ENCODE peak calls at places on chromosome 2, in ten cellular contexts. E, U, G, R, Z, Q, J, N, W and O are unnamed samples.

GRCh38 chr2:158204741-158205165 is 103.1 kb downstream of the UPP2 start:
- DNase-seq in R (no peak), U (no peak), J (no peak), G (no peak), Q (no peak), W (no peak), N (no peak), Z (peak), E (no peak), O (no peak)

GRCh38 chr2:27920148-27920885 is 29.8 kb downstream of the BABAM2 start:
- DNase-seq in E (no peak), Z (peak), W (no peak), Q (no peak), R (no peak), G (no peak), N (peak), U (no peak), J (no peak), O (no peak)

GRCh38 chr2:229454934-229455631 is 184.0 kb upstream of the PID1 start:
- DNase-seq in E (no peak), Q (no peak), R (no peak), Z (peak), U (no peak), N (peak), W (no peak), G (no peak), J (no peak), O (no peak)

GRCh38 chr2:236847538-236848263 is 238.0 kb upstream of the COPS8 start:
- DNase-seq in G (no peak), J (no peak), Q (no peak), Z (no peak), N (no peak), R (no peak), U (no peak), W (no peak), E (no peak), O (no peak)

GRCh38 chr2:85770369-85770768 is 16.6 kb downstream of the ATOH8 start:
- DNase-seq in W (no peak), N (no peak), G (no peak), U (no peak), J (no peak), Z (peak), R (no peak), Q (peak), E (no peak), O (no peak)

GRCh38 chr2:182410120-182410519 is 16.7 kb downstream of the PDE1A start:
- DNase-seq in Z (no peak), W (no peak), N (no peak), J (no peak), G (no peak), Q (no peak), R (no peak), E (no peak), U (no peak), O (no peak)

GRCh38 chr2:12320027-12320734 is 396.6 kb upstream of the TRIB2 start:
- DNase-seq in E (no peak), Q (no peak), W (no peak), N (no peak), R (no peak), Z (peak), G (no peak), U (no peak), J (no peak), O (no peak)

GRCh38 chr2:67006373-67006960 is 390.7 kb upstream of the ETAA1 start:
- DNase-seq in U (no peak), N (no peak), W (no peak), Z (no peak), G (no peak), R (no peak), E (no peak), J (no peak), Q (no peak), O (no peak)

GRCh38 chr2:162524849-162525248 is 180.9 kb downstream of the GCA start:
- DNase-seq in N (no peak), Q (no peak), U (no peak), R (no peak), E (no peak), Z (no peak), J (no peak), W (no peak), G (no peak), O (no peak)

GRCh38 chr2:237456200-237456731 is 30.8 kb upstream of the MLPH start:
- DNase-seq in R (no peak), E (no peak), J (no peak), N (peak), Q (peak), W (peak), G (no peak), U (peak), Z (peak), O (no peak)

GRCh38 chr2:11102466-11102865 is 52.8 kb upstream of the SLC66A3 start:
- DNase-seq in Q (no peak), N (no peak), E (no peak), R (no peak), G (no peak), U (no peak), J (no peak), Z (no peak), W (no peak), O (no peak)

GRCh38 chr2:9415770-9416169 is 7.6 kb downstream of the ITGB1BP1 start:
- DNase-seq in U (no peak), R (no peak), Q (no peak), J (no peak), G (no peak), Z (peak), E (no peak), W (no peak), N (peak), O (no peak)

GRCh38 chr2:55200416-55200815 is 31.7 kb downstream of the CLHC1 start:
- DNase-seq in E (no peak), U (no peak), W (no peak), N (no peak), Z (no peak), J (no peak), Q (no peak), R (no peak), G (no peak), O (no peak)

GRCh38 chr2:160362521-160362920 is 131.1 kb downstream of the RBMS1 start:
- DNase-seq in E (no peak), Q (no peak), N (no peak), U (no peak), W (no peak), G (no peak), R (no peak), Z (no peak), J (no peak), O (no peak)

GRCh38 chr2:128314348-128315121 is 4.1 kb downstream of the HS6ST1 start:
- DNase-seq in E (no peak), Z (no peak), W (peak), U (no peak), Q (no peak), N (no peak), G (no peak), J (no peak), R (no peak), O (no peak)

GRCh38 chr2:190540048-190540447 is 5.5 kb upstream of the NEMP2 start:
- DNase-seq in J (no peak), E (no peak), G (no peak), W (no peak), R (no peak), Z (no peak), Q (no peak), U (no peak), N (no peak), O (no peak)

GRCh38 chr2:1749750-1750149 is 5.4 kb upstream of the PXDN start:
- DNase-seq in Q (no peak), N (no peak), G (no peak), W (no peak), E (no peak), J (no peak), R (no peak), U (no peak), Z (no peak), O (no peak)

GRCh38 chr2:84855730-84856129 is 25.2 kb downstream of the TRABD2A start:
- DNase-seq in Z (no peak), G (no peak), U (no peak), J (no peak), E (no peak), Q (no peak), R (no peak), N (no peak), W (no peak), O (no peak)

GRCh38 chr2:235766206-235766794 is 272.5 kb downstream of the AGAP1 start:
- DNase-seq in N (peak), J (no peak), E (no peak), Z (peak), W (peak), Q (peak), R (peak), U (peak), G (peak), O (no peak)

GRCh38 chr2:159961005-159961404 is 101.4 kb downstream of the PLA2R1 start:
- DNase-seq in Z (peak), G (no peak), N (peak), J (no peak), E (no peak), U (no peak), Q (no peak), W (no peak), R (no peak), O (no peak)

GRCh38 chr2:54409752-54410151 is 46.4 kb upstream of the SPTBN1 start:
- DNase-seq in R (no peak), Z (peak), E (no peak), J (no peak), Q (no peak), U (no peak), W (no peak), N (no peak), G (no peak), O (no peak)

GRCh38 chr2:29522951-29523669 is 398.3 kb downstream of the ALK start:
- DNase-seq in Z (peak), G (no peak), U (no peak), Q (no peak), R (no peak), N (peak), W (no peak), J (no peak), E (no peak), O (no peak)

GRCh38 chr2:120788349-120788700 is 52.7 kb downstream of the GLI2 start:
- DNase-seq in J (no peak), U (no peak), Q (no peak), W (no peak), R (no peak), N (no peak), G (no peak), Z (no peak), E (no peak), O (no peak)

GRCh38 chr2:98465456-98466201 is 21.0 kb downstream of the INPP4A start:
- DNase-seq in U (peak), R (peak), J (peak), Q (peak), Z (peak), N (peak), E (no peak), G (no peak), W (peak), O (no peak)

GRCh38 chr2:25831744-25832449 is 46.4 kb downstream of the ASXL2 start:
- DNase-seq in Z (no peak), G (no peak), E (no peak), Q (no peak), J (no peak), R (no peak), U (no peak), N (no peak), W (no peak), O (no peak)

GRCh38 chr2:229127471-229127870 is 143.6 kb downstream of the PID1 start:
- DNase-seq in E (no peak), Q (no peak), U (no peak), J (no peak), Z (no peak), N (no peak), G (no peak), R (no peak), W (no peak), O (no peak)

GRCh38 chr2:22903616-22904015 is 481.4 kb upstream of the KLHL29 start:
- DNase-seq in U (no peak), G (no peak), Z (no peak), W (no peak), Q (no peak), E (no peak), R (no peak), N (no peak), J (no peak), O (no peak)

GRCh38 chr2:11343344-11343625 is 1.2 kb downstream of the ROCK2 start:
- DNase-seq in N (no peak), G (no peak), J (no peak), R (no peak), Z (no peak), U (no peak), W (no peak), E (no peak), Q (peak), O (no peak)

GRCh38 chr2:89781962-89782361 is 1090.5 kb downstream of the RPIA start:
- DNase-seq in G (no peak), Z (no peak), W (no peak), E (no peak), R (no peak), J (no peak), U (no peak), N (no peak), Q (no peak), O (no peak)

GRCh38 chr2:130391872-130392670 is 36.2 kb downstream of the PTPN18 start:
- DNase-seq in Z (peak), R (no peak), U (no peak), N (peak), G (peak), Q (peak), E (no peak), J (no peak), W (no peak), O (no peak)

GRCh38 chr2:46389417-46389916 is 89.9 kb upstream of the TMEM247 start:
- DNase-seq in J (no peak), G (no peak), R (no peak), Q (no peak), Z (no peak), E (no peak), N (peak), W (peak), U (no peak), O (no peak)

GRCh38 chr2:224934542-224935188 is 107.6 kb downstream of the DOCK10 start:
- DNase-seq in Z (peak), G (no peak), Q (no peak), U (no peak), E (no peak), W (no peak), N (no peak), J (no peak), R (no peak), O (no peak)

GRCh38 chr2:11807156-11808015 is 61.0 kb downstream of the LPIN1 start:
- DNase-seq in Q (no peak), E (no peak), N (no peak), G (no peak), W (no peak), R (no peak), J (no peak), Z (peak), U (no peak), O (no peak)

GRCh38 chr2:15729001-15729400 is 137.3 kb downstream of the DDX1 start:
- DNase-seq in N (no peak), J (no peak), Z (no peak), E (no peak), R (no peak), G (no peak), Q (no peak), U (no peak), W (no peak), O (no peak)

GRCh38 chr2:192579965-192580700 is 385.4 kb upstream of the TMEFF2 start:
- DNase-seq in J (no peak), E (no peak), N (no peak), Q (no peak), G (no peak), W (no peak), Z (no peak), R (no peak), U (no peak), O (no peak)

GRCh38 chr2:65885266-65885665 is 452.9 kb upstream of the SPRED2 start:
- DNase-seq in Z (no peak), W (no peak), R (no peak), N (no peak), J (no peak), Q (peak), G (no peak), E (no peak), U (no peak), O (no peak)

GRCh38 chr2:110770696-110771425 is 38.5 kb downstream of the ACOXL start:
- DNase-seq in N (peak), J (no peak), Z (peak), U (no peak), Q (peak), R (no peak), E (no peak), G (no peak), W (no peak), O (no peak)

GRCh38 chr2:216572582-216573578 is 60.3 kb upstream of the IGFBP2 start:
- DNase-seq in W (peak), Q (no peak), J (no peak), Z (peak), U (no peak), R (no peak), G (no peak), E (no peak), N (no peak), O (no peak)